ENCODE peak calls at places on chromosomes 13 and 19, in seven cellular contexts. Q is GM10248, O is fibroblast of pulmonary artery, C is aorta, Z is immature natural killer cell, E is AG08395, V is Calu3. W is an unnamed sample.

GRCh38 chr13:76677047-76677446 is 209.2 kb downstream of the KCTD12 start:
- DNase-seq in V (no peak), Q (no peak), Z (no peak), E (peak; percentile 12), O (peak; percentile 82), C (peak; percentile 75), W (peak; percentile 80)

GRCh38 chr13:39870197-39870746 is 214.8 kb downstream of the COG6 start:
- DNase-seq in C (no peak), E (peak; percentile 6), Z (no peak), O (no peak), V (no peak), Q (no peak), W (no peak)

GRCh38 chr13:98885605-98886004 is 92.3 kb downstream of the DOCK9 start:
- DNase-seq in E (no peak), Q (no peak), V (no peak), Z (no peak), O (no peak), C (no peak), W (no peak)

GRCh38 chr19:5680083-5680436 is 256 bp downstream of the MICOS13 start:
- DNase-seq in E (peak; percentile 35), C (no peak), V (no peak), Q (peak; percentile 22), Z (no peak), O (peak; percentile 26), W (peak; percentile 83)

GRCh38 chr19:23528376-23528775 is 133.1 kb upstream of the ZNF91 start:
- DNase-seq in C (no peak), Z (no peak), O (no peak), Q (no peak), E (no peak), V (no peak), W (no peak)

GRCh38 chr13:51727634-51728274 is 76.2 kb downstream of the DHRS12 start:
- DNase-seq in V (no peak), E (no peak), Z (no peak), O (no peak), Q (no peak), C (no peak), W (no peak)

GRCh38 chr19:10333758-10334339 is 520 bp upstream of the RAVER1 start:
- DNase-seq in C (no peak), O (peak; percentile 4), E (no peak), V (no peak), Z (no peak), Q (no peak), W (no peak)

GRCh38 chr19:38655148-38655824 is 7.8 kb downstream of the ACTN4 start:
- DNase-seq in V (no peak), C (no peak), Q (peak; percentile 48), E (no peak), Z (no peak), O (no peak), W (no peak)

GRCh38 chr19:16586477-16586871 is 14.3 kb upstream of the SLC35E1 start:
- DNase-seq in C (no peak), V (no peak), E (no peak), O (no peak), Z (no peak), Q (no peak), W (no peak)

GRCh38 chr19:51660975-51661600 is 14.5 kb upstream of the SIGLEC14 start:
- DNase-seq in Z (no peak), V (peak; percentile 82), O (peak; percentile 88), E (peak; percentile 75), C (peak; percentile 86), Q (peak; percentile 58), W (peak; percentile 89)

GRCh38 chr19:10390652-10391286 is 10.4 kb upstream of the TYK2 start:
- DNase-seq in Q (peak; percentile 74), O (peak; percentile 81), V (peak; percentile 74), E (peak; percentile 78), Z (peak; percentile 59), C (no peak), W (peak; percentile 81)

GRCh38 chr19:11781295-11782057 is 14.7 kb downstream of the ZNF441 start:
- DNase-seq in Z (no peak), C (no peak), V (no peak), O (peak; percentile 6), E (no peak), Q (no peak), W (no peak)

GRCh38 chr19:39796000-39796498 is 17.4 kb downstream of the LEUTX start:
- DNase-seq in Z (no peak), E (no peak), O (no peak), V (no peak), Q (no peak), C (no peak), W (no peak)

GRCh38 chr13:38686635-38687245 is at the start of gene FREM2:
- DNase-seq in O (peak; percentile 9), E (no peak), Q (no peak), Z (no peak), C (peak; percentile 66), V (peak; percentile 81), W (peak; percentile 59)

GRCh38 chr19:20999731-21000352 is 20.6 kb upstream of the ZNF430 start:
- DNase-seq in E (peak; percentile 98), C (peak; percentile 88), Q (peak; percentile 86), O (peak; percentile 76), Z (peak; percentile 79), V (peak; percentile 37), W (peak; percentile 85)

GRCh38 chr19:39969266-39969665 is 1.7 kb upstream of the PSMC4 start:
- DNase-seq in O (no peak), V (no peak), E (no peak), Z (no peak), Q (no peak), C (no peak), W (no peak)

GRCh38 chr13:40109324-40109958 is 454.0 kb downstream of the COG6 start:
- DNase-seq in Q (no peak), E (peak; percentile 85), Z (no peak), C (no peak), O (peak; percentile 97), V (peak; percentile 17), W (no peak)

GRCh38 chr19:38385804-38386257 is 2.0 kb downstream of the GGN start:
- DNase-seq in O (no peak), Z (no peak), C (no peak), E (no peak), Q (no peak), V (no peak), W (no peak)

GRCh38 chr19:31146546-31147183 is 202.6 kb downstream of the TSHZ3 start:
- DNase-seq in C (no peak), E (no peak), V (no peak), O (no peak), Q (no peak), Z (no peak), W (no peak)

GRCh38 chr19:7658219-7658686 is 10.6 kb upstream of the RETN start:
- DNase-seq in E (no peak), C (no peak), V (no peak), Q (peak; percentile 95), O (no peak), Z (no peak), W (no peak)

GRCh38 chr13:103006706-103007426 is 59.4 kb downstream of the SLC10A2 start:
- DNase-seq in C (no peak), Q (no peak), Z (no peak), V (no peak), O (no peak), E (no peak), W (no peak)

GRCh38 chr13:76707360-76707759 is 178.8 kb downstream of the KCTD12 start:
- DNase-seq in Q (no peak), V (no peak), E (peak; percentile 45), O (peak; percentile 63), Z (no peak), C (no peak), W (no peak)

GRCh38 chr13:104678161-104678560 is 1611.9 kb upstream of the SLC10A2 start:
- DNase-seq in O (no peak), C (no peak), V (no peak), Z (no peak), Q (no peak), E (no peak), W (no peak)

GRCh38 chr13:26999499-26999898 is 172.1 kb downstream of the USP12 start:
- DNase-seq in Z (no peak), O (no peak), C (no peak), Q (no peak), E (no peak), V (no peak), W (peak; percentile 45)

GRCh38 chr13:59880468-59880867 is 283.3 kb downstream of the DIAPH3 start:
- DNase-seq in Z (no peak), E (no peak), C (no peak), Q (no peak), O (no peak), V (no peak), W (no peak)

GRCh38 chr19:41936416-41936850 is 8.2 kb upstream of the ERFL start:
- DNase-seq in Q (no peak), C (no peak), E (peak; percentile 59), V (no peak), O (no peak), Z (peak; percentile 82), W (no peak)

GRCh38 chr13:99265823-99266426 is 7.7 kb upstream of the GPR18 start:
- DNase-seq in E (peak; percentile 66), Q (peak; percentile 40), C (no peak), O (peak; percentile 72), Z (peak; percentile 55), V (no peak), W (no peak)

GRCh38 chr13:26423634-26424033 is 133.8 kb upstream of the WASF3 start:
- DNase-seq in O (peak; percentile 14), Z (no peak), C (peak; percentile 82), E (no peak), V (no peak), Q (no peak), W (no peak)

GRCh38 chr13:98401936-98402335 is 175.0 kb downstream of the STK24 start:
- DNase-seq in Z (no peak), E (no peak), V (no peak), O (no peak), Q (no peak), C (no peak), W (no peak)

GRCh38 chr19:38736036-38736412 is 8.2 kb downstream of the CAPN12 start:
- DNase-seq in Q (peak; percentile 78), C (peak; percentile 89), E (no peak), Z (peak; percentile 64), V (peak; percentile 72), O (no peak), W (peak; percentile 75)

GRCh38 chr13:27120811-27121210 is 50.8 kb downstream of the USP12 start:
- DNase-seq in C (no peak), Q (no peak), E (no peak), V (no peak), Z (no peak), O (peak; percentile 16), W (no peak)

GRCh38 chr19:38100589-38100988 is 123.4 kb downstream of the DPF1 start:
- DNase-seq in V (no peak), Q (no peak), C (no peak), O (no peak), E (no peak), Z (no peak), W (no peak)

GRCh38 chr13:43802511-43802910 is 15.7 kb upstream of the ENOX1 start:
- DNase-seq in O (no peak), V (no peak), C (no peak), Q (no peak), Z (no peak), E (no peak), W (no peak)

GRCh38 chr13:94550030-94550738 is 45.8 kb downstream of the TGDS start:
- DNase-seq in Q (no peak), C (no peak), Z (no peak), E (peak; percentile 63), O (peak; percentile 51), V (no peak), W (no peak)

GRCh38 chr13:113052206-113052605 is 53.4 kb upstream of the F7 start:
- DNase-seq in Z (no peak), O (no peak), C (peak; percentile 38), Q (no peak), E (no peak), V (no peak), W (no peak)

GRCh38 chr13:73898276-73898675 is 235.9 kb downstream of the KLF12 start:
- DNase-seq in O (no peak), V (no peak), Q (no peak), C (no peak), E (no peak), Z (no peak), W (no peak)